ENCODE peak calls at places on chromosome 12, in six cellular contexts. H, E, I, D, X and W are unnamed samples.

GRCh38 chr12:98403385-98403784 is 112.0 kb upstream of the TMPO start:
- DNase-seq in H (no peak), E (no peak), I (no peak), D (no peak), X (no peak), W (no peak)

GRCh38 chr12:114995891-114996290 is 311.9 kb upstream of the TBX3 start:
- DNase-seq in H (peak; percentile 73), E (no peak), I (no peak), D (no peak), X (no peak), W (no peak)

GRCh38 chr12:77102691-77103090 is 37.3 kb upstream of the E2F7 start:
- DNase-seq in H (peak; percentile 79), E (no peak), I (no peak), D (no peak), X (peak; percentile 71), W (no peak)

GRCh38 chr12:62532333-62532732 is 65.7 kb downstream of the MON2 start:
- DNase-seq in H (no peak), E (no peak), I (no peak), D (no peak), X (no peak), W (no peak)

GRCh38 chr12:129404556-129404955 is 499.3 kb downstream of the TMEM132D start:
- DNase-seq in H (no peak), E (no peak), I (no peak), D (no peak), X (no peak), W (no peak)

GRCh38 chr12:16282978-16283377 is 5.5 kb upstream of the SLC15A5 start:
- DNase-seq in H (no peak), E (no peak), I (no peak), D (no peak), X (no peak), W (no peak)

GRCh38 chr12:57230381-57231155 is 1.1 kb downstream of the SHMT2 start:
- DNase-seq in H (no peak), E (no peak), I (no peak), D (peak; percentile 37), X (no peak), W (no peak)

GRCh38 chr12:96211989-96212388 is 17.8 kb downstream of the ELK3 start:
- DNase-seq in H (no peak), E (no peak), I (no peak), D (no peak), X (peak; percentile 85), W (no peak)

GRCh38 chr12:131948166-131948712 is 1.5 kb upstream of the EP400 start:
- DNase-seq in H (no peak), E (no peak), I (no peak), D (peak; percentile 5), X (no peak), W (no peak)

GRCh38 chr12:84763112-84763511 is 149.5 kb downstream of the SLC6A15 start:
- DNase-seq in H (peak; percentile 49), E (no peak), I (no peak), D (no peak), X (no peak), W (no peak)

GRCh38 chr12:107372229-107372658 is 278.9 kb upstream of the CRY1 start:
- DNase-seq in H (peak; percentile 27), E (no peak), I (no peak), D (no peak), X (no peak), W (no peak)

GRCh38 chr12:48084066-48084465 is 21.8 kb downstream of the SENP1 start:
- DNase-seq in H (peak; percentile 13), E (no peak), I (no peak), D (no peak), X (peak; percentile 15), W (no peak)

GRCh38 chr12:452667-453210 is 7.0 kb upstream of the B4GALNT3 start:
- DNase-seq in H (no peak), E (peak; percentile 41), I (no peak), D (peak; percentile 53), X (no peak), W (peak; percentile 17)

GRCh38 chr12:34390171-34390841 is 368.0 kb downstream of the ALG10 start:
- DNase-seq in H (no peak), E (no peak), I (no peak), D (no peak), X (no peak), W (no peak)

GRCh38 chr12:2323538-2324261 is 270.9 kb downstream of the CACNA1C start:
- DNase-seq in H (peak; percentile 33), E (no peak), I (no peak), D (no peak), X (no peak), W (no peak)

GRCh38 chr12:42798811-42799438 is 209.4 kb upstream of the PRICKLE1 start:
- DNase-seq in H (peak; percentile 76), E (no peak), I (no peak), D (no peak), X (no peak), W (no peak)

GRCh38 chr12:12356886-12357696 is at the start of gene BORCS5:
- DNase-seq in H (peak; percentile 87), E (peak; percentile 99), I (peak; percentile 87), D (peak; percentile 99), X (peak; percentile 90), W (peak; percentile 96)
- TF ChIP-seq POLR2A in H (peak; percentile 86), E (peak; percentile 98), I (peak; percentile 97), D (peak; percentile 99), X (peak; percentile 93), W (peak; percentile 99)

GRCh38 chr12:49260165-49260564 is 4.7 kb upstream of the TUBA1C start:
- DNase-seq in H (peak; percentile 72), E (no peak), I (no peak), D (no peak), X (peak; percentile 74), W (no peak)
- H3K27ac ChIP-seq in H (peak overlapping the region; percentile 35), E (no peak overlapping the region), I (peak overlapping the region; percentile 23), D (no peak overlapping the region), X (peak overlapping the region; percentile 46), W (no peak overlapping the region)

GRCh38 chr12:50505945-50506344 is 1.2 kb downstream of the DIP2B start:
- DNase-seq in H (no peak), E (no peak), I (no peak), D (peak; percentile 43), X (peak; percentile 63), W (no peak)

GRCh38 chr12:50506753-50507473 is 2.1 kb downstream of the DIP2B start:
- DNase-seq in H (no peak), E (no peak), I (no peak), D (no peak), X (peak; percentile 21), W (no peak)

GRCh38 chr12:50505386-50505827 is 622 bp downstream of the DIP2B start:
- DNase-seq in H (no peak), E (no peak), I (no peak), D (no peak), X (peak; percentile 44), W (peak; percentile 55)

GRCh38 chr12:50507474-50507838 is 2.7 kb downstream of the DIP2B start:
- DNase-seq in H (no peak), E (no peak), I (no peak), D (no peak), X (no peak), W (no peak)

GRCh38 chr12:50504798-50505385 is at the start of gene DIP2B:
- DNase-seq in H (peak; percentile 84), E (peak; percentile 97), I (peak; percentile 73), D (peak; percentile 97), X (peak; percentile 90), W (peak; percentile 96)
- TF ChIP-seq POLR2A in H (peak; percentile 1), E (no peak), I (peak; percentile 66), D (peak; percentile 56), X (peak; percentile 59), W (peak; percentile 48)

GRCh38 chr12:94615284-94616216 is 34.8 kb downstream of the TMCC3 start:
- DNase-seq in H (peak; percentile 45), E (peak; percentile 79), I (peak; percentile 53), D (peak; percentile 71), X (peak; percentile 69), W (peak; percentile 26)
- H3K27ac ChIP-seq in H (no peak overlapping the region), E (peak overlapping the region; percentile 73), I (peak overlapping the region; percentile 81), D (no peak overlapping the region), X (peak overlapping the region; percentile 38), W (no peak overlapping the region)

DNA sequence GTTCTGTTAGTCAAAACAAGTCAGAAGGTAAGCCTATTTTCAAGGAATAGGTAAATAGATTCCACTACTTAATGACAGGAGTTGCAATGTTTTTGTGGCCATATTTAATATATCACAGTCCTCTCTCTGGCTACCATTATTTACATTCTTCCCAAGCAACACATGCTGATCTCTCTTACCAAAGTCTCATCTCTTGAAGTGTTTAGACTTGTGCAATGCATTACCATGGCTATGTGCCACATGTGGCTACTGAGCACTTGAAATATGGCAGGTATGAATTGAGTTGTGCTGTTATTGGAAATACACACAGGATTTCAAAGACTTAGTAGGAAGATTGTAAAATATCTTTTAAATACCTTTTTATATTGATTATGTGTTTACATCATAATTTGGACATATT is 262.4 kb upstream of the PDE3A start:
- DNase-seq in H (peak; percentile 65), E (no peak), I (no peak), D (no peak), X (no peak), W (no peak)
- TF ChIP-seq POLR2A in H (no peak), E (no peak), I (no peak), D (no peak), X (no peak), W (no peak)